ENCODE peak calls at places on chromosomes 12 and 14, in nine cellular contexts. One of them, this sample, is unnamed.

GRCh38 chr12:94855853-94856252 is 147.6 kb downstream of the NDUFA12 start:
- DNase-seq in GM13976: no peak
- DNase-seq in psoas muscle: no peak
- DNase-seq in AG04449: no peak
- DNase-seq in cardiac fibroblast: no peak
- DNase-seq in mammary epithelial cell: no peak
- DNase-seq in activated B cell treated with CpG ODN at 0.5 μM for 24 hours: no peak
- DNase-seq in MM.1S: no peak
- DNase-seq in CD8-positive, alpha-beta T cell: no peak
- DNase-seq in this sample: no peak

GRCh38 chr14:59004012-59004411 is 184.5 kb upstream of the DAAM1 start:
- DNase-seq in MM.1S: no peak
- DNase-seq in activated B cell treated with CpG ODN at 0.5 μM for 24 hours: no peak
- DNase-seq in cardiac fibroblast: peak
- DNase-seq in mammary epithelial cell: no peak
- DNase-seq in psoas muscle: no peak
- DNase-seq in CD8-positive, alpha-beta T cell: no peak
- DNase-seq in GM13976: no peak
- DNase-seq in AG04449: no peak
- DNase-seq in this sample: no peak

GRCh38 chr12:19120795-19121194 is 8.7 kb upstream of the PLEKHA5 start:
- DNase-seq in CD8-positive, alpha-beta T cell: no peak
- DNase-seq in MM.1S: no peak
- DNase-seq in cardiac fibroblast: no peak
- DNase-seq in mammary epithelial cell: peak
- DNase-seq in psoas muscle: no peak
- DNase-seq in GM13976: no peak
- DNase-seq in activated B cell treated with CpG ODN at 0.5 μM for 24 hours: no peak
- DNase-seq in AG04449: no peak
- DNase-seq in this sample: no peak

GRCh38 chr12:89192419-89192818 is 159.9 kb downstream of the DUSP6 start:
- DNase-seq in MM.1S: no peak
- DNase-seq in mammary epithelial cell: no peak
- DNase-seq in psoas muscle: no peak
- DNase-seq in CD8-positive, alpha-beta T cell: no peak
- DNase-seq in activated B cell treated with CpG ODN at 0.5 μM for 24 hours: no peak
- DNase-seq in cardiac fibroblast: no peak
- DNase-seq in AG04449: no peak
- DNase-seq in GM13976: no peak
- DNase-seq in this sample: no peak

GRCh38 chr14:102558566-102558965 is 33.9 kb upstream of the RCOR1 start:
- DNase-seq in GM13976: no peak
- DNase-seq in activated B cell treated with CpG ODN at 0.5 μM for 24 hours: no peak
- DNase-seq in AG04449: no peak
- DNase-seq in CD8-positive, alpha-beta T cell: no peak
- DNase-seq in psoas muscle: no peak
- DNase-seq in MM.1S: no peak
- DNase-seq in mammary epithelial cell: no peak
- DNase-seq in cardiac fibroblast: no peak
- DNase-seq in this sample: no peak

GRCh38 chr12:15118946-15119345 is 102.3 kb downstream of the RERG start:
- DNase-seq in activated B cell treated with CpG ODN at 0.5 μM for 24 hours: no peak
- DNase-seq in MM.1S: no peak
- DNase-seq in GM13976: no peak
- DNase-seq in cardiac fibroblast: no peak
- DNase-seq in mammary epithelial cell: peak
- DNase-seq in CD8-positive, alpha-beta T cell: no peak
- DNase-seq in psoas muscle: no peak
- DNase-seq in AG04449: no peak
- DNase-seq in this sample: no peak

GRCh38 chr12:110818511-110818910 is 28.3 kb upstream of the CCDC63 start:
- DNase-seq in GM13976: no peak
- DNase-seq in CD8-positive, alpha-beta T cell: no peak
- DNase-seq in mammary epithelial cell: no peak
- DNase-seq in cardiac fibroblast: no peak
- DNase-seq in MM.1S: no peak
- DNase-seq in activated B cell treated with CpG ODN at 0.5 μM for 24 hours: no peak
- DNase-seq in psoas muscle: no peak
- DNase-seq in AG04449: no peak
- DNase-seq in this sample: no peak

GRCh38 chr12:25251749-25252148 is 1.0 kb upstream of the KRAS start:
- DNase-seq in AG04449: no peak
- DNase-seq in GM13976: no peak
- DNase-seq in activated B cell treated with CpG ODN at 0.5 μM for 24 hours: no peak
- DNase-seq in mammary epithelial cell: no peak
- DNase-seq in cardiac fibroblast: no peak
- DNase-seq in psoas muscle: no peak
- DNase-seq in MM.1S: no peak
- DNase-seq in CD8-positive, alpha-beta T cell: no peak
- DNase-seq in this sample: no peak

DNA sequence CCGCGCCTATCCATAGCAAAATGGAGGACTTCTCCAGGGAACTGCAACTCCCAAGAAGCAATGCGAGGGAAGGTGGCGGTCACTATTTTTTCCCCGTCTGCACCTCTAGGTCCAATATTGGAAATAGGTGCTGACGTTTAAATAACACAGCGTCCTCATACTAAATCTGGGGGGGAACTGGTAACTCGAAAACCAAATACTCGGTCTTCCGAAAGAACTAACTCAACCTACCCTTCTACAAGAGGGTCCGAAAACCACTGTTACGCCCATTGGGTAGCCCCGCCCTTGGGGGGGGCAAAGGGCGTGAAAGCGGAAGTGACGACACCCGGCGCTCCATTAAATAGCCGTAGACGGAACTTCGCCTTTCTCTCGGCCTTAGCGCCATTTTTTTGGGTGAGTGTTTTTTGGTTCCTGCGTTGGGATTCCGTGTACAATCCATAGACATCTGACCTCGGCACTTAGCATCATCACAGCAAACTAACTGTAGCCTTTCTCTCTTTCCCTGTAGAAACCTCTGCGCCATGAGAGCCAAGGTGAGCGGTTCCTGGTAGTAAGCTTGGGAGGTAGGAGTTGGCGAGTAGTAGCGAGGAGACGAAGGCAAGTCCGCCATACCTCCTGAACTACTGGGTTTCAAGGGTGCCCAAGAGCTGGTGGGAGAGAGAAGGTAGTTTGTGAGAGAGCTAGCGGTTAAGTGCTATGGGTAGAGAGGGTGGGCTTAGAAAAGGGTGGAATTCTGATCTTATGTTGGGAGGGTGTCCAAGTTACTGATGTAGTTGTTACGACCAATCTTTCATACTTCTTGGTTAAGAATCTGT is at the start of gene RPL41:
- DNase-seq in AG04449: peak
- DNase-seq in CD8-positive, alpha-beta T cell: peak
- DNase-seq in activated B cell treated with CpG ODN at 0.5 μM for 24 hours: peak
- DNase-seq in MM.1S: peak
- DNase-seq in psoas muscle: peak
- DNase-seq in cardiac fibroblast: peak
- DNase-seq in mammary epithelial cell: peak
- DNase-seq in GM13976: peak
- DNase-seq in this sample: peak
- TF ChIP-seq CTCF in AG04449: no peak
- TF ChIP-seq CTCF in CD8-positive, alpha-beta T cell: no peak
- TF ChIP-seq CTCF in activated B cell treated with CpG ODN at 0.5 μM for 24 hours: no peak
- TF ChIP-seq CTCF in MM.1S: no peak
- TF ChIP-seq CTCF in psoas muscle: no peak
- TF ChIP-seq CTCF in cardiac fibroblast: no peak
- TF ChIP-seq CTCF in mammary epithelial cell: no peak
- TF ChIP-seq CTCF in GM13976: no peak
- TF ChIP-seq CTCF in this sample: no peak

GRCh38 chr12:98217257-98217656 is 298.1 kb upstream of the TMPO start:
- DNase-seq in MM.1S: no peak
- DNase-seq in AG04449: no peak
- DNase-seq in GM13976: no peak
- DNase-seq in cardiac fibroblast: no peak
- DNase-seq in mammary epithelial cell: no peak
- DNase-seq in CD8-positive, alpha-beta T cell: no peak
- DNase-seq in activated B cell treated with CpG ODN at 0.5 μM for 24 hours: no peak
- DNase-seq in psoas muscle: no peak
- DNase-seq in this sample: no peak

GRCh38 chr12:98211914-98212695 is 303.3 kb upstream of the TMPO start:
- DNase-seq in psoas muscle: no peak
- DNase-seq in mammary epithelial cell: no peak
- DNase-seq in MM.1S: no peak
- DNase-seq in GM13976: no peak
- DNase-seq in cardiac fibroblast: peak
- DNase-seq in activated B cell treated with CpG ODN at 0.5 μM for 24 hours: no peak
- DNase-seq in AG04449: no peak
- DNase-seq in CD8-positive, alpha-beta T cell: no peak
- DNase-seq in this sample: no peak

GRCh38 chr12:98208846-98209245 is 306.5 kb upstream of the TMPO start:
- DNase-seq in AG04449: no peak
- DNase-seq in mammary epithelial cell: no peak
- DNase-seq in activated B cell treated with CpG ODN at 0.5 μM for 24 hours: no peak
- DNase-seq in MM.1S: no peak
- DNase-seq in psoas muscle: no peak
- DNase-seq in cardiac fibroblast: no peak
- DNase-seq in GM13976: no peak
- DNase-seq in CD8-positive, alpha-beta T cell: no peak
- DNase-seq in this sample: no peak

GRCh38 chr12:98213556-98213955 is 301.8 kb upstream of the TMPO start:
- DNase-seq in GM13976: no peak
- DNase-seq in activated B cell treated with CpG ODN at 0.5 μM for 24 hours: no peak
- DNase-seq in MM.1S: no peak
- DNase-seq in AG04449: no peak
- DNase-seq in mammary epithelial cell: no peak
- DNase-seq in CD8-positive, alpha-beta T cell: no peak
- DNase-seq in psoas muscle: no peak
- DNase-seq in cardiac fibroblast: no peak
- DNase-seq in this sample: no peak
- TF ChIP-seq CTCF in GM13976: no peak
- TF ChIP-seq CTCF in activated B cell treated with CpG ODN at 0.5 μM for 24 hours: no peak
- TF ChIP-seq CTCF in MM.1S: no peak
- TF ChIP-seq CTCF in AG04449: no peak
- TF ChIP-seq CTCF in mammary epithelial cell: no peak
- TF ChIP-seq CTCF in CD8-positive, alpha-beta T cell: no peak
- TF ChIP-seq CTCF in psoas muscle: no peak
- TF ChIP-seq CTCF in cardiac fibroblast: no peak
- TF ChIP-seq CTCF in this sample: no peak

DNA sequence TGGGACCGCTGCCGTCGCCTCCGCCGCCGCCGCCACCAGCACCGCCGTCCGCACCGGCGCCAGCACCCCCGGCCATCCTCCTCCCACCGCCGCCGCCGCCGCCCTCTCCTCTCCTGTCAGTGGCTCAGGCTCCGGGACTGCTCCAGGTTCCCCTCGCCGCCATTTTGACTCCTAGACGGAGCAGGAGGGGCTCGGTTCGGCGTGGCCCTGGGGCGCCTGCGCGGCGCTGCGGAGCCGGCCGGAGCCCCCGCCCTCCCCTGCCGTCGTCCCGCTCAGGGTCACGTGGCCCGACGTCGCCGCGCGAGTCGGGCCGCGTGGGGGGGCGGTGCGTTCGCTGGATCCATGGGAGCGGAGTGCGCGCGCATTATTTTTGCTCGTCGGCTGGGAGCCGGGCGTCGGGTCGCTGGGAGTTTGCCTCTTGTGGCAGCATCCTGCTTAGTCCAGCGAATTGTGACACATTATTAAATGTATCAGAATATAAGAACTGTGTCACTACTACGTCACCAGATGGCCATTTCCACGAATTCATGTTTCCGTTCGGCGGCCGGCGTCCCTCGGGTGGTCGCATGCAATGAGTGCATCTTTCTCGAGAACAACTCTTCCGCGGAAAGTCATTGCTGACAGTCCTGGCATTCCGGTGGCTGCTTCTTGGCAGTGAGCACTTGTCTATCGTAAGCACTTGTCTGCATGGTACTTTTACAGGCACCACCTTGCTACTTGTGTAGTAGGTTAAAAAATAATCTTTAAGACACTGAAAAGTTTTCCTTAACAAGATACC is at the start of gene BTBD7:
- DNase-seq in AG04449: peak
- DNase-seq in activated B cell treated with CpG ODN at 0.5 μM for 24 hours: peak
- DNase-seq in MM.1S: peak
- DNase-seq in mammary epithelial cell: peak
- DNase-seq in GM13976: peak
- DNase-seq in CD8-positive, alpha-beta T cell: peak
- DNase-seq in cardiac fibroblast: peak
- DNase-seq in psoas muscle: peak
- DNase-seq in this sample: peak
- TF ChIP-seq CTCF in AG04449: no peak
- TF ChIP-seq CTCF in activated B cell treated with CpG ODN at 0.5 μM for 24 hours: no peak
- TF ChIP-seq CTCF in MM.1S: peak
- TF ChIP-seq CTCF in mammary epithelial cell: peak
- TF ChIP-seq CTCF in GM13976: no peak
- TF ChIP-seq CTCF in CD8-positive, alpha-beta T cell: no peak
- TF ChIP-seq CTCF in cardiac fibroblast: peak
- TF ChIP-seq CTCF in psoas muscle: peak
- TF ChIP-seq CTCF in this sample: peak

GRCh38 chr12:59736359-59736758 is 140.5 kb downstream of the SLC16A7 start:
- DNase-seq in mammary epithelial cell: no peak
- DNase-seq in psoas muscle: no peak
- DNase-seq in cardiac fibroblast: no peak
- DNase-seq in AG04449: no peak
- DNase-seq in activated B cell treated with CpG ODN at 0.5 μM for 24 hours: no peak
- DNase-seq in GM13976: no peak
- DNase-seq in MM.1S: no peak
- DNase-seq in CD8-positive, alpha-beta T cell: no peak
- DNase-seq in this sample: no peak

GRCh38 chr12:59736786-59737185 is 141.0 kb downstream of the SLC16A7 start:
- DNase-seq in AG04449: peak
- DNase-seq in psoas muscle: no peak
- DNase-seq in cardiac fibroblast: peak
- DNase-seq in CD8-positive, alpha-beta T cell: no peak
- DNase-seq in MM.1S: no peak
- DNase-seq in GM13976: no peak
- DNase-seq in mammary epithelial cell: peak
- DNase-seq in activated B cell treated with CpG ODN at 0.5 μM for 24 hours: no peak
- DNase-seq in this sample: no peak

GRCh38 chr12:59737725-59738463 is 142.1 kb downstream of the SLC16A7 start:
- DNase-seq in mammary epithelial cell: peak
- DNase-seq in psoas muscle: no peak
- DNase-seq in activated B cell treated with CpG ODN at 0.5 μM for 24 hours: no peak
- DNase-seq in cardiac fibroblast: peak
- DNase-seq in AG04449: no peak
- DNase-seq in MM.1S: peak
- DNase-seq in GM13976: no peak
- DNase-seq in CD8-positive, alpha-beta T cell: no peak
- DNase-seq in this sample: no peak

GRCh38 chr12:59734371-59734770 is 138.5 kb downstream of the SLC16A7 start:
- DNase-seq in CD8-positive, alpha-beta T cell: no peak
- DNase-seq in GM13976: no peak
- DNase-seq in activated B cell treated with CpG ODN at 0.5 μM for 24 hours: no peak
- DNase-seq in mammary epithelial cell: no peak
- DNase-seq in psoas muscle: no peak
- DNase-seq in AG04449: no peak
- DNase-seq in cardiac fibroblast: no peak
- DNase-seq in MM.1S: no peak
- DNase-seq in this sample: no peak

DNA sequence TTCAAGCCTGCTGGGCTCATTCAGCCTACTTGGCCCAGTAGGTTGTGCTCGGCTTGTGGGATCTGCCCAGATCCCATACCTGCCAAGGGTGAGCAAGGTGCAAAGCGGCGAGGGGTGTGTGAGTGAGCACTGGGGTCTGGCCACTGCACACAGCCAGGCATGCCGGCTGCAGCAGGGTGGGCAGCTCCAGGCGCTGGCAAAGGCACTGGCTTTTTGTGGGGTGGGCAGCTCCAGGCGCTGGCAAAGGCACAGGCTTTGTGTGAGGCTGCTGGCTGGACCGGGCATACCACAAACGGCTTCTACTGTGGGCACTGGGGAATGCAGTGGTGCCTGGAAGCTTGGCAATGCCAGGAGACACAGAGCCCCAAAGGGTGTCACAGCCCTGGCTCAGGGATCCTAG is 137.4 kb downstream of the SLC16A7 start:
- DNase-seq in activated B cell treated with CpG ODN at 0.5 μM for 24 hours: no peak
- DNase-seq in AG04449: no peak
- DNase-seq in GM13976: no peak
- DNase-seq in psoas muscle: no peak
- DNase-seq in mammary epithelial cell: no peak
- DNase-seq in cardiac fibroblast: no peak
- DNase-seq in CD8-positive, alpha-beta T cell: no peak
- DNase-seq in MM.1S: no peak
- DNase-seq in this sample: no peak
- TF ChIP-seq CTCF in activated B cell treated with CpG ODN at 0.5 μM for 24 hours: no peak
- TF ChIP-seq CTCF in AG04449: no peak
- TF ChIP-seq CTCF in GM13976: no peak
- TF ChIP-seq CTCF in psoas muscle: no peak
- TF ChIP-seq CTCF in mammary epithelial cell: no peak
- TF ChIP-seq CTCF in cardiac fibroblast: no peak
- TF ChIP-seq CTCF in CD8-positive, alpha-beta T cell: no peak
- TF ChIP-seq CTCF in MM.1S: no peak
- TF ChIP-seq CTCF in this sample: no peak